ENCODE peak calls at places on chromosomes 16 and 17, in ten cellular contexts. B, H, F, Q, G, Y, R, D, V and J are unnamed samples.

GRCh38 chr16:55136356-55136755 is 187.6 kb upstream of the IRX6 start:
- DNase-seq in R (no peak), B (no peak), Q (no peak), D (no peak), Y (no peak), H (no peak), G (no peak), V (no peak), F (peak), J (no peak)

GRCh38 chr17:33603794-33604193 is 310.7 kb upstream of the ASIC2 start:
- DNase-seq in D (no peak), F (no peak), Q (no peak), G (no peak), H (no peak), V (no peak), Y (no peak), B (no peak), R (no peak), J (no peak)

GRCh38 chr17:74712756-74713155 is at the start of gene CD300LF:
- DNase-seq in Y (no peak), R (no peak), Q (no peak), V (no peak), B (peak), H (no peak), G (peak), D (no peak), F (no peak), J (no peak)

GRCh38 chr17:16027708-16028584 is 28.3 kb downstream of the TTC19 start:
- DNase-seq in Y (no peak), D (peak), H (no peak), V (no peak), G (no peak), F (peak), Q (no peak), B (no peak), R (peak), J (no peak)

GRCh38 chr16:50099957-50100648 is 34.3 kb downstream of the HEATR3 start:
- DNase-seq in Q (no peak), Y (no peak), H (no peak), B (no peak), D (no peak), F (no peak), V (no peak), R (no peak), G (no peak), J (no peak)

GRCh38 chr17:66678827-66679226 is 156.1 kb upstream of the CACNG5 start:
- DNase-seq in R (no peak), V (no peak), D (no peak), F (no peak), Q (no peak), G (no peak), Y (no peak), H (no peak), B (no peak), J (no peak)

GRCh38 chr16:48231675-48232214 is 12.4 kb upstream of the LONP2 start:
- DNase-seq in D (peak), R (peak), Q (no peak), Y (peak), H (no peak), G (peak), B (peak), V (peak), F (no peak), J (no peak)

GRCh38 chr17:12637015-12637414 is 28.7 kb upstream of the MYOCD start:
- DNase-seq in R (peak), H (no peak), Y (no peak), B (no peak), V (no peak), G (no peak), Q (no peak), F (peak), D (peak), J (no peak)

GRCh38 chr17:12902046-12902445 is 112.7 kb downstream of the ARHGAP44 start:
- DNase-seq in H (no peak), V (no peak), D (no peak), B (no peak), Y (no peak), Q (no peak), F (no peak), R (no peak), G (no peak), J (no peak)

GRCh38 chr16:51666821-51667220 is 515.8 kb upstream of the SALL1 start:
- DNase-seq in R (no peak), Q (no peak), H (no peak), Y (no peak), G (no peak), F (no peak), D (peak), V (no peak), B (no peak), J (no peak)

GRCh38 chr16:3819741-3820724 is 60.5 kb downstream of the CREBBP start:
- DNase-seq in B (no peak), R (peak), H (no peak), Y (no peak), Q (no peak), G (no peak), F (peak), D (peak), V (no peak), J (no peak)

GRCh38 chr17:48567646-48568354 is 10.3 kb downstream of the HOXB4 start:
- DNase-seq in R (no peak), Q (no peak), H (no peak), B (no peak), G (no peak), D (no peak), V (no peak), Y (no peak), F (no peak), J (no peak)

GRCh38 chr17:30084773-30085172 is 31.8 kb upstream of the NSRP1 start:
- DNase-seq in G (no peak), V (no peak), R (no peak), Q (no peak), F (no peak), B (no peak), D (no peak), H (no peak), Y (no peak), J (no peak)

GRCh38 chr17:2749058-2749783 is at the start of gene CCDC92B:
- DNase-seq in R (no peak), G (no peak), F (no peak), Q (no peak), D (no peak), V (no peak), H (no peak), B (no peak), Y (no peak), J (no peak)

GRCh38 chr17:71409712-71410111 is 711.1 kb upstream of the SOX9 start:
- DNase-seq in F (peak), R (peak), D (peak), V (no peak), Q (no peak), G (no peak), B (no peak), H (no peak), Y (no peak), J (no peak)

GRCh38 chr16:53931946-53932345 is 228.0 kb downstream of the FTO start:
- DNase-seq in Q (no peak), D (no peak), B (no peak), Y (no peak), V (no peak), H (no peak), R (no peak), G (no peak), F (no peak), J (no peak)

GRCh38 chr16:31513126-31513525 is 4.9 kb upstream of the RUSF1 start:
- DNase-seq in B (no peak), Q (no peak), V (no peak), G (no peak), H (no peak), D (peak), Y (no peak), R (peak), F (no peak), J (no peak)

GRCh38 chr16:6864670-6865069 is 468.0 kb upstream of the RBFOX1 start:
- DNase-seq in Y (no peak), D (no peak), Q (no peak), B (no peak), H (no peak), R (no peak), F (no peak), G (no peak), V (no peak), J (no peak)

GRCh38 chr16:69741519-69741918 is 13.2 kb downstream of the NOB1 start:
- DNase-seq in F (no peak), Y (no peak), G (no peak), R (no peak), Q (no peak), V (no peak), B (no peak), D (peak), H (no peak), J (no peak)

GRCh38 chr17:42472709-42473521 is 14.2 kb downstream of the ATP6V0A1 start:
- DNase-seq in Y (no peak), R (peak), B (no peak), H (no peak), G (no peak), V (no peak), Q (no peak), D (peak), F (no peak), J (no peak)

GRCh38 chr17:33229499-33229898 is 63.6 kb downstream of the ASIC2 start:
- DNase-seq in R (no peak), H (no peak), Y (no peak), B (no peak), V (no peak), Q (no peak), F (no peak), G (no peak), D (no peak), J (no peak)

GRCh38 chr16:15613676-15614075 is 29.3 kb downstream of the MARF1 start:
- DNase-seq in Y (no peak), Q (no peak), F (no peak), G (no peak), D (no peak), R (no peak), B (no peak), V (no peak), H (no peak), J (no peak)

GRCh38 chr17:2724783-2725164 is 13.2 kb upstream of the CLUH start:
- DNase-seq in F (no peak), H (no peak), G (no peak), Q (no peak), D (peak), Y (no peak), R (no peak), V (peak), B (peak), J (no peak)

GRCh38 chr17:82880620-82881019 is 40.8 kb upstream of the ZNF750 start:
- DNase-seq in Y (no peak), G (peak), F (no peak), R (no peak), V (no peak), H (no peak), B (no peak), D (no peak), Q (no peak), J (no peak)

GRCh38 chr17:56358651-56359050 is 205.4 kb downstream of the ANKFN1 start:
- DNase-seq in H (no peak), F (no peak), D (peak), Q (no peak), Y (no peak), G (no peak), V (no peak), B (no peak), R (no peak), J (no peak)

GRCh38 chr16:84307209-84307954 is 12.7 kb downstream of the WFDC1 start:
- DNase-seq in D (no peak), G (no peak), B (no peak), R (no peak), V (no peak), Q (no peak), H (no peak), Y (no peak), F (no peak), J (no peak)

GRCh38 chr17:21146362-21147021 is 19.7 kb downstream of the DHRS7B start:
- DNase-seq in R (no peak), Q (no peak), V (no peak), G (no peak), F (no peak), D (no peak), H (no peak), Y (no peak), B (no peak), J (no peak)

GRCh38 chr17:3695129-3695722 is 729 bp downstream of the P2RX5 start:
- DNase-seq in B (no peak), R (no peak), G (peak), D (no peak), V (no peak), Y (no peak), Q (no peak), H (peak), F (no peak), J (no peak)

GRCh38 chr17:75008373-75008772 is 4.1 kb upstream of the MRPL58 start:
- DNase-seq in H (no peak), Y (no peak), F (no peak), D (no peak), G (no peak), B (no peak), Q (no peak), R (no peak), V (no peak), J (no peak)

GRCh38 chr17:43530303-43531081 is 15.6 kb downstream of the ETV4 start:
- DNase-seq in H (peak), D (peak), Q (peak), Y (peak), F (peak), G (peak), V (peak), R (no peak), B (no peak), J (peak)

GRCh38 chr17:77206557-77206956 is 65.8 kb downstream of the SEC14L1 start:
- DNase-seq in Q (no peak), B (peak), V (no peak), F (no peak), Y (no peak), H (no peak), R (no peak), G (no peak), D (no peak), J (no peak)

GRCh38 chr17:45236002-45236606 is 14.4 kb downstream of the FMNL1 start:
- DNase-seq in Y (no peak), B (no peak), V (no peak), Q (no peak), H (no peak), D (no peak), R (no peak), F (no peak), G (no peak), J (no peak)

GRCh38 chr17:45235071-45236001 is 13.7 kb downstream of the FMNL1 start:
- DNase-seq in V (peak), Y (peak), R (peak), B (peak), D (peak), G (peak), F (peak), Q (peak), H (peak), J (peak)

GRCh38 chr17:45233423-45233924 is 11.8 kb downstream of the FMNL1 start:
- DNase-seq in Y (no peak), D (no peak), V (no peak), Q (no peak), B (no peak), H (no peak), G (no peak), F (no peak), R (no peak), J (no peak)

GRCh38 chr17:45232514-45233422 is 11.1 kb downstream of the FMNL1 start:
- DNase-seq in R (no peak), D (no peak), Y (no peak), V (no peak), H (peak), Q (no peak), F (no peak), B (no peak), G (no peak), J (no peak)

DNA sequence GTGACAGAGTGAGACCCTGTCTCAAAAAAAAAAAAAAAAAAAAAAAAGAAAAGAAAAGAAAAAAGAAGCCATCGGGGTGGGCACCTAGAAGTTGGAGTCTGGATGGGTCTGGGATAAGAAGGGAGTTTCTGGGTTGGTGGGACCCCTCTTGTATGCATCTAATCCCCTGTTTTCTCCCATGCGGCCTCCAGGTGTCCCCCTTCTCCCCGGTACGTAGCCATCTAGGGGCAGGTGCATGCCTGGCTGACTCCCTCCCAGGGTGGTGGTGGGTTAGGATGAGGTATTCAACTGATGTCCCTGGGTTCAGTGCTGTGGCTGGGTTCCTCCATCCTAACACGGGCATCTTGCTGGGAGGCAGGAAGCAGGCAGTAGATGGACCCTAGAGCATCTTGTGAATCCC is 13.0 kb downstream of the FMNL1 start:
- DNase-seq in D (no peak), R (no peak), V (no peak), Q (no peak), B (peak), Y (no peak), G (no peak), F (no peak), H (no peak), J (no peak)
- TF ChIP-seq CTCF in D (peak), R (peak), V (no peak), Q (no peak), B (no peak), Y (no peak), G (peak), F (peak), H (no peak), J (peak)

GRCh38 chr17:45425125-45425983 is 7.3 kb downstream of the ARHGAP27 start:
- DNase-seq in R (no peak), Y (no peak), F (peak), D (peak), G (peak), H (no peak), V (no peak), B (peak), Q (no peak), J (no peak)
- TF ChIP-seq CTCF in R (peak), Y (no peak), F (peak), D (peak), G (peak), H (no peak), V (no peak), B (no peak), Q (no peak), J (peak)

GRCh38 chr17:7132511-7133094 is 18.0 kb upstream of the ASGR2 start:
- DNase-seq in Y (no peak), R (no peak), D (no peak), B (no peak), Q (no peak), G (no peak), H (no peak), F (no peak), V (peak), J (no peak)

GRCh38 chr17:7136266-7136877 is 21.8 kb upstream of the ASGR2 start:
- DNase-seq in H (peak), V (peak), D (peak), G (peak), Y (peak), B (peak), R (peak), Q (peak), F (peak), J (no peak)

GRCh38 chr17:7133916-7134315 is 19.3 kb upstream of the ASGR2 start:
- DNase-seq in G (no peak), Y (no peak), D (no peak), F (no peak), H (no peak), R (no peak), V (no peak), Q (no peak), B (no peak), J (no peak)

GRCh38 chr17:7130626-7131467 is 16.2 kb upstream of the ASGR2 start:
- DNase-seq in G (no peak), H (no peak), B (no peak), V (peak), Y (no peak), D (no peak), Q (no peak), F (no peak), R (no peak), J (no peak)

DNA sequence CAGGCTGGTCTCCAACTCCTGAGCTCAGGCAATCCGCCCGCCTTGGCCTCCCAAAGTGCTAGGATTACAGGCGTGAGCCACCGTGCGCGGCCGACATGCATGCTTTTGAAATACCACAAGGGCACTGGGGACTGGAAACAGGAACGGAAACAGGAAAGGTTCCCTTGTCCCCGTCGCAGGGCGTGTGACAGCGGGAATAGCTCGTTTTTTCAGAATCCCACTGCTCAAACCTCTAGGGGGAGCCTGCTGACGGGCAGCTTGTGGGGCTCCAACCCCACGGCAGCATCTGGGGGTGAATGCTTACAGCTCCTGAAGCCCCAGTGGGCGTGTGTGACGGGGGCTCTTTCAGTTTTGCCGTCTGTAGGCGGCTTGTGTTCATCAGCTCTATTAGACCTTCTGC is 18.8 kb upstream of the ASGR2 start:
- DNase-seq in B (peak), G (peak), H (no peak), R (no peak), Q (no peak), D (no peak), V (peak), Y (no peak), F (no peak), J (no peak)
- TF ChIP-seq CTCF in B (no peak), G (no peak), H (no peak), R (peak), Q (peak), D (peak), V (peak), Y (no peak), F (peak), J (peak)

DNA sequence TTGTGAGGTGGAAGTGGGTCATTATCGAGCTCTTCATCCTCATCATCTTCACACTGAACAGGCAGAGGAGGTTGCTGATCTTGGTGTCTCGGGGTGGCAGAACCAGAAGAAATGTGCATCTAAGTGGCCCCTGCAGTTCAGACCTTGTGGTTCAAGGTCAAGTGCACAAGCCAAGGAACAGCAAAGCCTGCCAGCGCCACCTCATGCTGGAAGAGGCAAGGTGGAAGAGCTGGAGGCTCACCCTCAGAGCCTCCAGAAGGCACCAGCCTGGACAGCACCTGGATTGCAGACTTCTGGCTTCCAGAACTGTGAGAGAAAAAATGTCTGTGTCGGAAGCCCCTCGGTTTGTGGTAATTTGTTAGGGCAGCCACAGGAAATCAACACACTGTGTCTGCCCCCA is 32.7 kb downstream of the IFT140 start:
- DNase-seq in Y (no peak), R (no peak), F (no peak), G (no peak), D (no peak), V (no peak), B (no peak), Q (no peak), H (no peak), J (no peak)
- TF ChIP-seq CTCF in Y (no peak), R (no peak), F (no peak), G (no peak), D (no peak), V (no peak), B (no peak), Q (no peak), H (no peak), J (no peak)

GRCh38 chr17:72561266-72561665 is 440.4 kb downstream of the SOX9 start:
- DNase-seq in Q (no peak), R (no peak), Y (no peak), V (no peak), G (no peak), D (no peak), H (no peak), F (no peak), B (no peak), J (no peak)
- TF ChIP-seq CTCF in Q (no peak), R (no peak), Y (no peak), V (no peak), G (no peak), D (no peak), H (no peak), F (no peak), B (no peak), J (no peak)

DNA sequence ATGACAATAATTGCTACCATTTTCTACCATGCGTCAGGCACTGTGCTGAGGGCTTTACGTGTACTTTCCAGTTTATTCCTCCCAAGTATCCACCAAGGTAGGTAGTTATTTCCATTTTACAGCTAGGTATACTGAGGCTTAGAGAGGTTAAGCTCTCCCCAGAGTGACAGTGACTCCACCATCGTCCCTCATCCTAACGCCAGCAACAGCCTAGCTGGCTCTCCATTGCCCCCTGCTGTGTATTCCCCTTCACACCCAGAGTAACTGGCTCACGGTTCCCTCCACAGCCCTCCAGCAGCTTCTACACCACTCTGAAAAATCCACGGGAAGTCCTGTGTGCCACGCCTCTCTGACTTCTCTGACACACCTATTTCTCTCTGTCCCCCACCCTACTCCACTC is 7.1 kb upstream of the ASGR1 start:
- DNase-seq in Y (no peak), B (no peak), H (no peak), Q (no peak), V (no peak), G (no peak), D (no peak), R (no peak), F (no peak), J (no peak)
- TF ChIP-seq CTCF in Y (no peak), B (no peak), H (no peak), Q (no peak), V (no peak), G (no peak), D (peak), R (no peak), F (no peak), J (no peak)